ENCODE peak calls at places on chromosome 12, in nine cellular contexts. One of them, this sample, is unnamed.
A peak's percentile ranks its signal among the peaks of the same experiment; 100 is the strongest.

GRCh38 chr12:109949089-109949488 is 47.1 kb downstream of the GIT2 start:
- DNase-seq in RWPE2: no peak
- DNase-seq in lung: no peak
- DNase-seq in mucosa of descending colon: no peak
- DNase-seq in heart right ventricle: peak; percentile 26
- DNase-seq in pancreas: peak; percentile 66
- DNase-seq in OCI-LY7: no peak
- DNase-seq in astrocyte: peak; percentile 80
- DNase-seq in left lung: no peak
- DNase-seq in this sample: peak; percentile 49

GRCh38 chr12:124917841-124918621 is 3.6 kb upstream of the UBC start:
- DNase-seq in left lung: no peak
- DNase-seq in RWPE2: peak; percentile 85
- DNase-seq in astrocyte: no peak
- DNase-seq in OCI-LY7: no peak
- DNase-seq in heart right ventricle: no peak
- DNase-seq in mucosa of descending colon: peak; percentile 36
- DNase-seq in lung: no peak
- DNase-seq in pancreas: no peak
- DNase-seq in this sample: peak; percentile 63

GRCh38 chr12:120043421-120043820 is 54.4 kb downstream of the BICDL1 start:
- DNase-seq in left lung: no peak
- DNase-seq in pancreas: no peak
- DNase-seq in heart right ventricle: no peak
- DNase-seq in RWPE2: no peak
- DNase-seq in lung: no peak
- DNase-seq in astrocyte: no peak
- DNase-seq in OCI-LY7: no peak
- DNase-seq in mucosa of descending colon: no peak
- DNase-seq in this sample: no peak

GRCh38 chr12:39505025-39505424 is 62.1 kb upstream of the KIF21A start:
- DNase-seq in mucosa of descending colon: no peak
- DNase-seq in pancreas: no peak
- DNase-seq in lung: no peak
- DNase-seq in left lung: no peak
- DNase-seq in RWPE2: no peak
- DNase-seq in heart right ventricle: no peak
- DNase-seq in OCI-LY7: no peak
- DNase-seq in astrocyte: peak; percentile 34
- DNase-seq in this sample: no peak

GRCh38 chr12:113130457-113131135 is 5.0 kb downstream of the RASAL1 start:
- DNase-seq in left lung: no peak
- DNase-seq in pancreas: no peak
- DNase-seq in RWPE2: no peak
- DNase-seq in lung: no peak
- DNase-seq in astrocyte: no peak
- DNase-seq in OCI-LY7: peak; percentile 55
- DNase-seq in mucosa of descending colon: no peak
- DNase-seq in heart right ventricle: no peak
- DNase-seq in this sample: no peak

GRCh38 chr12:111596985-111597730 is 2.0 kb downstream of the ATXN2 start:
- DNase-seq in mucosa of descending colon: peak; percentile 69
- DNase-seq in pancreas: peak; percentile 59
- DNase-seq in astrocyte: peak; percentile 64
- DNase-seq in OCI-LY7: peak; percentile 59
- DNase-seq in RWPE2: no peak
- DNase-seq in lung: peak; percentile 54
- DNase-seq in left lung: peak; percentile 51
- DNase-seq in heart right ventricle: peak; percentile 48
- DNase-seq in this sample: peak; percentile 43

GRCh38 chr12:90645181-90645580 is 309.8 kb downstream of the CCER1 start:
- DNase-seq in OCI-LY7: no peak
- DNase-seq in heart right ventricle: no peak
- DNase-seq in astrocyte: no peak
- DNase-seq in mucosa of descending colon: no peak
- DNase-seq in RWPE2: no peak
- DNase-seq in left lung: no peak
- DNase-seq in lung: no peak
- DNase-seq in pancreas: no peak
- DNase-seq in this sample: no peak

GRCh38 chr12:116037941-116038837 is 239.3 kb downstream of the MED13L start:
- DNase-seq in astrocyte: peak; percentile 77
- DNase-seq in pancreas: no peak
- DNase-seq in mucosa of descending colon: no peak
- DNase-seq in heart right ventricle: no peak
- DNase-seq in lung: no peak
- DNase-seq in RWPE2: no peak
- DNase-seq in OCI-LY7: no peak
- DNase-seq in left lung: no peak
- DNase-seq in this sample: no peak

GRCh38 chr12:118356809-118357326 is 15.8 kb downstream of the TAOK3 start:
- DNase-seq in mucosa of descending colon: no peak
- DNase-seq in pancreas: no peak
- DNase-seq in left lung: no peak
- DNase-seq in RWPE2: no peak
- DNase-seq in heart right ventricle: no peak
- DNase-seq in astrocyte: peak; percentile 78
- DNase-seq in OCI-LY7: peak; percentile 10
- DNase-seq in lung: no peak
- DNase-seq in this sample: no peak

GRCh38 chr12:105431537-105431936 is 101.0 kb downstream of the C12orf75 start:
- DNase-seq in heart right ventricle: no peak
- DNase-seq in left lung: no peak
- DNase-seq in RWPE2: no peak
- DNase-seq in astrocyte: no peak
- DNase-seq in OCI-LY7: no peak
- DNase-seq in pancreas: no peak
- DNase-seq in mucosa of descending colon: no peak
- DNase-seq in lung: no peak
- DNase-seq in this sample: no peak

GRCh38 chr12:116389990-116390655 is 112.6 kb upstream of the MED13L start:
- DNase-seq in heart right ventricle: no peak
- DNase-seq in pancreas: no peak
- DNase-seq in left lung: no peak
- DNase-seq in lung: no peak
- DNase-seq in astrocyte: peak; percentile 99
- DNase-seq in mucosa of descending colon: no peak
- DNase-seq in OCI-LY7: no peak
- DNase-seq in RWPE2: peak; percentile 86
- DNase-seq in this sample: no peak

GRCh38 chr12:121060149-121061001 is 21.3 kb upstream of the OASL start:
- DNase-seq in astrocyte: no peak
- DNase-seq in lung: no peak
- DNase-seq in OCI-LY7: peak; percentile 84
- DNase-seq in heart right ventricle: peak; percentile 59
- DNase-seq in pancreas: no peak
- DNase-seq in RWPE2: no peak
- DNase-seq in mucosa of descending colon: peak; percentile 57
- DNase-seq in left lung: peak; percentile 39
- DNase-seq in this sample: no peak

GRCh38 chr12:100652488-100652887 is 79.0 kb downstream of the GAS2L3 start:
- DNase-seq in pancreas: no peak
- DNase-seq in RWPE2: no peak
- DNase-seq in heart right ventricle: no peak
- DNase-seq in astrocyte: no peak
- DNase-seq in left lung: no peak
- DNase-seq in mucosa of descending colon: no peak
- DNase-seq in lung: no peak
- DNase-seq in OCI-LY7: no peak
- DNase-seq in this sample: no peak

GRCh38 chr12:50647479-50647878 is 116.4 kb upstream of the ATF1 start:
- DNase-seq in left lung: no peak
- DNase-seq in astrocyte: peak; percentile 84
- DNase-seq in lung: no peak
- DNase-seq in RWPE2: no peak
- DNase-seq in pancreas: no peak
- DNase-seq in heart right ventricle: no peak
- DNase-seq in mucosa of descending colon: no peak
- DNase-seq in OCI-LY7: no peak
- DNase-seq in this sample: no peak

DNA sequence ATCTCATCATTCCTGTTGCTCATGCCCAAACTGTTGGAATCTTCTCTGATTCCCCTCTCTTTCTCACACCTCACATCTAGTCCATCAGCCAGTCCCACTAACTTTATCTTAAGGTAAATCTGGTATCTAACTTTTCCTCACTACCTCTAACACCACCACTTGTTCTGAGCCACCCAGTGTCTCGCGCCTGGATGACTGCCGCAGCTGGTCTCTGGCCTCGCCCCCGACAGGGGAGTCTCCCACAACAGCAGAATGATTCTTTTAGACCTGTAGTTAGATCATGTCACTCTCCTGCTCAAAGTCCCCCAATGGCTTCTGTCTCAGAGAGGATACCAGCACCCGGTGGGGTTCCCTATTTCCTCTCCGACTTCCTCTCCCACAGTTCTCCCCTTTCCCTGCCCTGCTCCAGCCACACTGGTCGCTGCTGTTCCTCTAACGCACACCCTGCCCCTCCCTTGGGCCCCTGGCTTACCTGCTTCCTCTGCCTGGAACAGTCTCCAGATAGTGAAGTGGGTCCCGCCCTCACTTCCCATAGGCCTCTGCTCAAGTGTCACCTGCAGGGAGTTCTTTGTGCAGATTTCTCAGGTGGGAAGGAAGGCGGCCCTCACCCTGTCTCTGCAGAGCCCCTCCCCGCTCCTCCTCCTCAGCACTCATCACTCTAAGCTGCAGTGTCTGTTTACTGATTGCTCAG is 338.5 kb upstream of the FKBP4 start:
- DNase-seq in pancreas: no peak
- DNase-seq in astrocyte: no peak
- DNase-seq in lung: peak; percentile 54
- DNase-seq in heart right ventricle: no peak
- DNase-seq in RWPE2: peak; percentile 49
- DNase-seq in OCI-LY7: no peak
- DNase-seq in mucosa of descending colon: peak; percentile 11
- DNase-seq in left lung: no peak
- DNase-seq in this sample: no peak
- H3K4me1 ChIP-seq in pancreas: no peaks in the 10 kb centered on the region
- H3K4me1 ChIP-seq in astrocyte: no peaks in the 10 kb centered on the region
- H3K4me1 ChIP-seq in lung: no peaks in the 10 kb centered on the region
- H3K4me1 ChIP-seq in heart right ventricle: peaks cover 15% of the 10 kb centered on the region
- H3K4me1 ChIP-seq in RWPE2: no peaks in the 10 kb centered on the region
- H3K4me1 ChIP-seq in OCI-LY7: peaks cover 3% of the 10 kb centered on the region
- H3K4me1 ChIP-seq in mucosa of descending colon: no peaks in the 10 kb centered on the region
- H3K4me1 ChIP-seq in left lung: no peaks in the 10 kb centered on the region
- H3K4me1 ChIP-seq in this sample: no peaks in the 10 kb centered on the region

GRCh38 chr12:79174656-79175055 is 310.1 kb downstream of the SYT1 start:
- DNase-seq in RWPE2: no peak
- DNase-seq in heart right ventricle: no peak
- DNase-seq in pancreas: no peak
- DNase-seq in OCI-LY7: peak; percentile 4
- DNase-seq in astrocyte: peak; percentile 62
- DNase-seq in left lung: no peak
- DNase-seq in lung: no peak
- DNase-seq in mucosa of descending colon: peak; percentile 2
- DNase-seq in this sample: no peak
- TF ChIP-seq CTCF in RWPE2: peak; percentile 50
- TF ChIP-seq CTCF in heart right ventricle: peak; percentile 52
- TF ChIP-seq CTCF in pancreas: peak; percentile 22
- TF ChIP-seq CTCF in OCI-LY7: peak; percentile 48
- TF ChIP-seq CTCF in astrocyte: peak; percentile 42
- TF ChIP-seq CTCF in left lung: peak; percentile 8
- TF ChIP-seq CTCF in lung: no peak
- TF ChIP-seq CTCF in mucosa of descending colon: no peak
- TF ChIP-seq CTCF in this sample: no peak

GRCh38 chr12:52314511-52314910 is 6.7 kb downstream of the KRT83 start:
- DNase-seq in lung: no peak
- DNase-seq in pancreas: no peak
- DNase-seq in left lung: no peak
- DNase-seq in astrocyte: no peak
- DNase-seq in OCI-LY7: no peak
- DNase-seq in RWPE2: no peak
- DNase-seq in heart right ventricle: no peak
- DNase-seq in mucosa of descending colon: no peak
- DNase-seq in this sample: no peak

GRCh38 chr12:52312086-52312485 is 9.1 kb downstream of the KRT83 start:
- DNase-seq in mucosa of descending colon: no peak
- DNase-seq in OCI-LY7: no peak
- DNase-seq in lung: no peak
- DNase-seq in heart right ventricle: no peak
- DNase-seq in pancreas: no peak
- DNase-seq in left lung: no peak
- DNase-seq in astrocyte: no peak
- DNase-seq in RWPE2: no peak
- DNase-seq in this sample: no peak

GRCh38 chr12:52313926-52314325 is 7.3 kb downstream of the KRT83 start:
- DNase-seq in RWPE2: no peak
- DNase-seq in lung: no peak
- DNase-seq in heart right ventricle: no peak
- DNase-seq in pancreas: no peak
- DNase-seq in left lung: no peak
- DNase-seq in OCI-LY7: no peak
- DNase-seq in mucosa of descending colon: no peak
- DNase-seq in astrocyte: no peak
- DNase-seq in this sample: no peak

GRCh38 chr12:52311282-52311643 is 9.9 kb downstream of the KRT83 start:
- DNase-seq in mucosa of descending colon: no peak
- DNase-seq in lung: no peak
- DNase-seq in pancreas: no peak
- DNase-seq in astrocyte: no peak
- DNase-seq in heart right ventricle: no peak
- DNase-seq in OCI-LY7: no peak
- DNase-seq in left lung: no peak
- DNase-seq in RWPE2: no peak
- DNase-seq in this sample: no peak

GRCh38 chr12:52313461-52313860 is 7.7 kb downstream of the KRT83 start:
- DNase-seq in heart right ventricle: no peak
- DNase-seq in mucosa of descending colon: no peak
- DNase-seq in lung: no peak
- DNase-seq in pancreas: no peak
- DNase-seq in astrocyte: no peak
- DNase-seq in left lung: no peak
- DNase-seq in OCI-LY7: no peak
- DNase-seq in RWPE2: no peak
- DNase-seq in this sample: no peak
- H3K4me1 ChIP-seq in heart right ventricle: peaks cover 3% of the 10 kb centered on the region
- H3K4me1 ChIP-seq in mucosa of descending colon: peaks cover 4% of the 10 kb centered on the region
- H3K4me1 ChIP-seq in lung: no peaks in the 10 kb centered on the region
- H3K4me1 ChIP-seq in pancreas: no peaks in the 10 kb centered on the region
- H3K4me1 ChIP-seq in astrocyte: peaks cover under 1% of the 10 kb centered on the region
- H3K4me1 ChIP-seq in left lung: peaks cover 5% of the 10 kb centered on the region
- H3K4me1 ChIP-seq in OCI-LY7: no peaks in the 10 kb centered on the region
- H3K4me1 ChIP-seq in RWPE2: no peaks in the 10 kb centered on the region
- H3K4me1 ChIP-seq in this sample: peaks cover 7% of the 10 kb centered on the region

DNA sequence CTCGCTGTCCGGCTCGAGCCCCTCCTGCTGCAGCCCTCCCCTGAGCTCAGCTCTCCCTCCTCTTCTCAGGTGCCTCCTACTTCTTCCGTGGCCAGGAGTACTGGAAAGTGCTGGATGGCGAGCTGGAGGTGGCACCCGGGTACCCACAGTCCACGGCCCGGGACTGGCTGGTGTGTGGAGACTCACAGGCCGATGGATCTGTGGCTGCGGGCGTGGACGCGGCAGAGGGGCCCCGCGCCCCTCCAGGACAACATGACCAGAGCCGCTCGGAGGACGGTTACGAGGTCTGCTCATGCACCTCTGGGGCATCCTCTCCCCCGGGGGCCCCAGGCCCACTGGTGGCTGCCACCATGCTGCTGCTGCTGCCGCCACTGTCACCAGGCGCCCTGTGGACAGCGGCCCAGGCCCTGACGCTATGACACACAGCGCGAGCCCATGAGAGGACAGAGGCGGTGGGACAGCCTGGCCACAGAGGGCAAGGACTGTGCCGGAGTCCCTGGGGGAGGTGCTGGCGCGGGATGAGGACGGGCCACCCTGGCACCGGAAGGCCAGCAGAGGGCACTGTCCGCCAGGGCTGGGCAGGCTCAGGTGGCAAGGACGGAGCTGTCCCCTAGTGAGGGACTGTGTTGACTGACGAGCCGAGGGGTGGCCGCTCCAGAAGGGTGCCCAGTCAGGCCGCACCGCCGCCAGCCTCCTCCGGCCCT is 22.8 kb downstream of the MMP17 start:
- DNase-seq in pancreas: no peak
- DNase-seq in OCI-LY7: peak; percentile 23
- DNase-seq in RWPE2: no peak
- DNase-seq in heart right ventricle: no peak
- DNase-seq in left lung: no peak
- DNase-seq in astrocyte: no peak
- DNase-seq in mucosa of descending colon: no peak
- DNase-seq in lung: no peak
- DNase-seq in this sample: no peak
- TF ChIP-seq CTCF in pancreas: no peak
- TF ChIP-seq CTCF in OCI-LY7: peak; percentile 41
- TF ChIP-seq CTCF in RWPE2: peak; percentile 48
- TF ChIP-seq CTCF in heart right ventricle: no peak
- TF ChIP-seq CTCF in left lung: no peak
- TF ChIP-seq CTCF in astrocyte: peak; percentile 20
- TF ChIP-seq CTCF in mucosa of descending colon: no peak
- TF ChIP-seq CTCF in lung: peak; percentile 45
- TF ChIP-seq CTCF in this sample: peak; percentile 94

This sample was measured in gastrocnemius medialis.